ENCODE peak calls at places on chromosomes 5 and 9, in ten cellular contexts. One of them, this sample, is unnamed.

GRCh38 chr9:17597977-17598376 is 19.1 kb downstream of the SH3GL2 start:
- DNase-seq in ELF-1: no peak
- DNase-seq in progenitor cell of endocrine pancreas: no peak
- DNase-seq in ELR: no peak
- DNase-seq in SK-MEL-5: no peak
- DNase-seq in tibial nerve: no peak
- DNase-seq in cardiac septum: no peak
- DNase-seq in H54: no peak
- DNase-seq in MCF 10A: no peak
- DNase-seq in stimulated activated naive B cell treated with anti-CD40 and anti-IgM and Interleukin-4, amounts not matched to agents 10 μg/mL and 1 μg/mL and 100 μg/mL, for 72 hours: no peak
- DNase-seq in this sample: no peak

GRCh38 chr5:170746952-170747340 is 36.6 kb upstream of the GABRP start:
- DNase-seq in SK-MEL-5: no peak
- DNase-seq in progenitor cell of endocrine pancreas: no peak
- DNase-seq in ELR: no peak
- DNase-seq in MCF 10A: no peak
- DNase-seq in cardiac septum: no peak
- DNase-seq in tibial nerve: no peak
- DNase-seq in H54: no peak
- DNase-seq in stimulated activated naive B cell treated with anti-CD40 and anti-IgM and Interleukin-4, amounts not matched to agents 10 μg/mL and 1 μg/mL and 100 μg/mL, for 72 hours: no peak
- DNase-seq in ELF-1: no peak
- DNase-seq in this sample: no peak

GRCh38 chr5:94153736-94154450 is 412.5 kb upstream of the POU5F2 start:
- DNase-seq in SK-MEL-5: no peak
- DNase-seq in progenitor cell of endocrine pancreas: no peak
- DNase-seq in stimulated activated naive B cell treated with anti-CD40 and anti-IgM and Interleukin-4, amounts not matched to agents 10 μg/mL and 1 μg/mL and 100 μg/mL, for 72 hours: no peak
- DNase-seq in cardiac septum: no peak
- DNase-seq in tibial nerve: no peak
- DNase-seq in H54: no peak
- DNase-seq in MCF 10A: peak
- DNase-seq in ELR: peak
- DNase-seq in ELF-1: no peak
- DNase-seq in this sample: no peak

GRCh38 chr5:7868427-7868772 is 431 bp downstream of the FASTKD3 start:
- DNase-seq in stimulated activated naive B cell treated with anti-CD40 and anti-IgM and Interleukin-4, amounts not matched to agents 10 μg/mL and 1 μg/mL and 100 μg/mL, for 72 hours: no peak
- DNase-seq in H54: no peak
- DNase-seq in progenitor cell of endocrine pancreas: no peak
- DNase-seq in tibial nerve: no peak
- DNase-seq in ELR: no peak
- DNase-seq in MCF 10A: no peak
- DNase-seq in SK-MEL-5: no peak
- DNase-seq in ELF-1: no peak
- DNase-seq in cardiac septum: no peak
- DNase-seq in this sample: no peak

GRCh38 chr9:122949696-122950095 is 8.9 kb downstream of the RABGAP1 start:
- DNase-seq in MCF 10A: no peak
- DNase-seq in stimulated activated naive B cell treated with anti-CD40 and anti-IgM and Interleukin-4, amounts not matched to agents 10 μg/mL and 1 μg/mL and 100 μg/mL, for 72 hours: no peak
- DNase-seq in ELR: no peak
- DNase-seq in ELF-1: no peak
- DNase-seq in tibial nerve: no peak
- DNase-seq in cardiac septum: no peak
- DNase-seq in SK-MEL-5: no peak
- DNase-seq in progenitor cell of endocrine pancreas: no peak
- DNase-seq in H54: no peak
- DNase-seq in this sample: no peak

GRCh38 chr9:112861638-112862555 is 28.8 kb downstream of the SLC46A2 start:
- DNase-seq in progenitor cell of endocrine pancreas: no peak
- DNase-seq in stimulated activated naive B cell treated with anti-CD40 and anti-IgM and Interleukin-4, amounts not matched to agents 10 μg/mL and 1 μg/mL and 100 μg/mL, for 72 hours: no peak
- DNase-seq in H54: no peak
- DNase-seq in MCF 10A: peak
- DNase-seq in ELR: peak
- DNase-seq in tibial nerve: peak
- DNase-seq in cardiac septum: peak
- DNase-seq in ELF-1: no peak
- DNase-seq in SK-MEL-5: no peak
- DNase-seq in this sample: no peak

GRCh38 chr5:39526914-39527477 is 102.2 kb upstream of the DAB2 start:
- DNase-seq in ELR: no peak
- DNase-seq in MCF 10A: no peak
- DNase-seq in SK-MEL-5: no peak
- DNase-seq in stimulated activated naive B cell treated with anti-CD40 and anti-IgM and Interleukin-4, amounts not matched to agents 10 μg/mL and 1 μg/mL and 100 μg/mL, for 72 hours: no peak
- DNase-seq in H54: no peak
- DNase-seq in ELF-1: peak
- DNase-seq in tibial nerve: no peak
- DNase-seq in progenitor cell of endocrine pancreas: no peak
- DNase-seq in cardiac septum: no peak
- DNase-seq in this sample: no peak

GRCh38 chr5:143606043-143606752 is 202.7 kb upstream of the NR3C1 start:
- DNase-seq in SK-MEL-5: no peak
- DNase-seq in H54: peak
- DNase-seq in progenitor cell of endocrine pancreas: no peak
- DNase-seq in ELF-1: no peak
- DNase-seq in ELR: peak
- DNase-seq in tibial nerve: no peak
- DNase-seq in stimulated activated naive B cell treated with anti-CD40 and anti-IgM and Interleukin-4, amounts not matched to agents 10 μg/mL and 1 μg/mL and 100 μg/mL, for 72 hours: no peak
- DNase-seq in cardiac septum: no peak
- DNase-seq in MCF 10A: no peak
- DNase-seq in this sample: peak

GRCh38 chr9:6355728-6356127 is 27.6 kb downstream of the TPD52L3 start:
- DNase-seq in cardiac septum: no peak
- DNase-seq in stimulated activated naive B cell treated with anti-CD40 and anti-IgM and Interleukin-4, amounts not matched to agents 10 μg/mL and 1 μg/mL and 100 μg/mL, for 72 hours: no peak
- DNase-seq in ELR: peak
- DNase-seq in ELF-1: no peak
- DNase-seq in H54: peak
- DNase-seq in SK-MEL-5: no peak
- DNase-seq in tibial nerve: no peak
- DNase-seq in MCF 10A: peak
- DNase-seq in progenitor cell of endocrine pancreas: no peak
- DNase-seq in this sample: peak

GRCh38 chr9:35048521-35048920 is 23.9 kb downstream of the VCP start:
- DNase-seq in ELR: no peak
- DNase-seq in cardiac septum: no peak
- DNase-seq in tibial nerve: no peak
- DNase-seq in H54: no peak
- DNase-seq in progenitor cell of endocrine pancreas: no peak
- DNase-seq in stimulated activated naive B cell treated with anti-CD40 and anti-IgM and Interleukin-4, amounts not matched to agents 10 μg/mL and 1 μg/mL and 100 μg/mL, for 72 hours: no peak
- DNase-seq in MCF 10A: no peak
- DNase-seq in ELF-1: no peak
- DNase-seq in SK-MEL-5: no peak
- DNase-seq in this sample: no peak

GRCh38 chr5:2200261-2200965 is 317.7 kb upstream of the IRX4 start:
- DNase-seq in ELR: no peak
- DNase-seq in ELF-1: peak
- DNase-seq in progenitor cell of endocrine pancreas: no peak
- DNase-seq in MCF 10A: no peak
- DNase-seq in stimulated activated naive B cell treated with anti-CD40 and anti-IgM and Interleukin-4, amounts not matched to agents 10 μg/mL and 1 μg/mL and 100 μg/mL, for 72 hours: no peak
- DNase-seq in H54: no peak
- DNase-seq in tibial nerve: no peak
- DNase-seq in cardiac septum: no peak
- DNase-seq in SK-MEL-5: no peak
- DNase-seq in this sample: no peak

GRCh38 chr5:1515921-1516571 is 7.7 kb downstream of the LPCAT1 start:
- DNase-seq in SK-MEL-5: no peak
- DNase-seq in progenitor cell of endocrine pancreas: peak
- DNase-seq in ELR: peak
- DNase-seq in H54: peak
- DNase-seq in tibial nerve: no peak
- DNase-seq in ELF-1: peak
- DNase-seq in stimulated activated naive B cell treated with anti-CD40 and anti-IgM and Interleukin-4, amounts not matched to agents 10 μg/mL and 1 μg/mL and 100 μg/mL, for 72 hours: no peak
- DNase-seq in MCF 10A: peak
- DNase-seq in cardiac septum: peak
- DNase-seq in this sample: no peak

GRCh38 chr9:136013524-136014034 is 52.4 kb upstream of the UBAC1 start:
- DNase-seq in cardiac septum: no peak
- DNase-seq in SK-MEL-5: no peak
- DNase-seq in H54: no peak
- DNase-seq in tibial nerve: no peak
- DNase-seq in stimulated activated naive B cell treated with anti-CD40 and anti-IgM and Interleukin-4, amounts not matched to agents 10 μg/mL and 1 μg/mL and 100 μg/mL, for 72 hours: no peak
- DNase-seq in MCF 10A: no peak
- DNase-seq in progenitor cell of endocrine pancreas: no peak
- DNase-seq in ELF-1: no peak
- DNase-seq in ELR: no peak
- DNase-seq in this sample: no peak

GRCh38 chr5:185095-186070 is 5.9 kb upstream of the LRRC14B start:
- DNase-seq in cardiac septum: no peak
- DNase-seq in MCF 10A: no peak
- DNase-seq in tibial nerve: no peak
- DNase-seq in progenitor cell of endocrine pancreas: no peak
- DNase-seq in ELF-1: no peak
- DNase-seq in ELR: no peak
- DNase-seq in stimulated activated naive B cell treated with anti-CD40 and anti-IgM and Interleukin-4, amounts not matched to agents 10 μg/mL and 1 μg/mL and 100 μg/mL, for 72 hours: no peak
- DNase-seq in H54: no peak
- DNase-seq in SK-MEL-5: no peak
- DNase-seq in this sample: no peak

GRCh38 chr9:116329470-116329869 is 175.9 kb downstream of the PAPPA start:
- DNase-seq in MCF 10A: no peak
- DNase-seq in ELR: no peak
- DNase-seq in H54: no peak
- DNase-seq in stimulated activated naive B cell treated with anti-CD40 and anti-IgM and Interleukin-4, amounts not matched to agents 10 μg/mL and 1 μg/mL and 100 μg/mL, for 72 hours: no peak
- DNase-seq in cardiac septum: no peak
- DNase-seq in ELF-1: no peak
- DNase-seq in SK-MEL-5: no peak
- DNase-seq in progenitor cell of endocrine pancreas: no peak
- DNase-seq in tibial nerve: no peak
- DNase-seq in this sample: no peak

GRCh38 chr5:130624805-130625204 is 540.3 kb downstream of the HINT1 start:
- DNase-seq in stimulated activated naive B cell treated with anti-CD40 and anti-IgM and Interleukin-4, amounts not matched to agents 10 μg/mL and 1 μg/mL and 100 μg/mL, for 72 hours: no peak
- DNase-seq in MCF 10A: no peak
- DNase-seq in ELR: no peak
- DNase-seq in cardiac septum: no peak
- DNase-seq in ELF-1: no peak
- DNase-seq in tibial nerve: no peak
- DNase-seq in progenitor cell of endocrine pancreas: no peak
- DNase-seq in SK-MEL-5: no peak
- DNase-seq in H54: no peak
- DNase-seq in this sample: no peak

GRCh38 chr9:129610473-129611301 is 10.2 kb downstream of the C9orf50 start:
- DNase-seq in H54: peak
- DNase-seq in tibial nerve: peak
- DNase-seq in cardiac septum: peak
- DNase-seq in ELR: peak
- DNase-seq in progenitor cell of endocrine pancreas: peak
- DNase-seq in stimulated activated naive B cell treated with anti-CD40 and anti-IgM and Interleukin-4, amounts not matched to agents 10 μg/mL and 1 μg/mL and 100 μg/mL, for 72 hours: peak
- DNase-seq in SK-MEL-5: peak
- DNase-seq in ELF-1: peak
- DNase-seq in MCF 10A: peak
- DNase-seq in this sample: peak

GRCh38 chr5:111254613-111255012 is 30.4 kb downstream of the CAMK4 start:
- DNase-seq in tibial nerve: no peak
- DNase-seq in stimulated activated naive B cell treated with anti-CD40 and anti-IgM and Interleukin-4, amounts not matched to agents 10 μg/mL and 1 μg/mL and 100 μg/mL, for 72 hours: peak
- DNase-seq in ELF-1: no peak
- DNase-seq in progenitor cell of endocrine pancreas: no peak
- DNase-seq in SK-MEL-5: peak
- DNase-seq in cardiac septum: no peak
- DNase-seq in H54: no peak
- DNase-seq in MCF 10A: no peak
- DNase-seq in ELR: no peak
- DNase-seq in this sample: peak

GRCh38 chr5:57492632-57493031 is 10.0 kb upstream of the ACTBL2 start:
- DNase-seq in cardiac septum: no peak
- DNase-seq in SK-MEL-5: no peak
- DNase-seq in ELR: no peak
- DNase-seq in tibial nerve: no peak
- DNase-seq in stimulated activated naive B cell treated with anti-CD40 and anti-IgM and Interleukin-4, amounts not matched to agents 10 μg/mL and 1 μg/mL and 100 μg/mL, for 72 hours: no peak
- DNase-seq in MCF 10A: no peak
- DNase-seq in progenitor cell of endocrine pancreas: no peak
- DNase-seq in ELF-1: no peak
- DNase-seq in H54: no peak
- DNase-seq in this sample: no peak

GRCh38 chr9:92312887-92313623 is 12.1 kb downstream of the NOL8 start:
- DNase-seq in stimulated activated naive B cell treated with anti-CD40 and anti-IgM and Interleukin-4, amounts not matched to agents 10 μg/mL and 1 μg/mL and 100 μg/mL, for 72 hours: no peak
- DNase-seq in ELF-1: no peak
- DNase-seq in progenitor cell of endocrine pancreas: no peak
- DNase-seq in cardiac septum: no peak
- DNase-seq in ELR: no peak
- DNase-seq in SK-MEL-5: no peak
- DNase-seq in MCF 10A: peak
- DNase-seq in H54: no peak
- DNase-seq in tibial nerve: no peak
- DNase-seq in this sample: no peak

GRCh38 chr9:138049085-138049778 is 171.7 kb downstream of the CACNA1B start:
- DNase-seq in progenitor cell of endocrine pancreas: no peak
- DNase-seq in ELF-1: no peak
- DNase-seq in SK-MEL-5: no peak
- DNase-seq in ELR: no peak
- DNase-seq in cardiac septum: peak
- DNase-seq in tibial nerve: no peak
- DNase-seq in H54: no peak
- DNase-seq in stimulated activated naive B cell treated with anti-CD40 and anti-IgM and Interleukin-4, amounts not matched to agents 10 μg/mL and 1 μg/mL and 100 μg/mL, for 72 hours: no peak
- DNase-seq in MCF 10A: no peak
- DNase-seq in this sample: no peak

GRCh38 chr9:27787941-27788340 is 214.7 kb upstream of the C9orf72 start:
- DNase-seq in tibial nerve: no peak
- DNase-seq in cardiac septum: no peak
- DNase-seq in SK-MEL-5: peak
- DNase-seq in progenitor cell of endocrine pancreas: no peak
- DNase-seq in MCF 10A: no peak
- DNase-seq in H54: no peak
- DNase-seq in ELF-1: peak
- DNase-seq in ELR: no peak
- DNase-seq in stimulated activated naive B cell treated with anti-CD40 and anti-IgM and Interleukin-4, amounts not matched to agents 10 μg/mL and 1 μg/mL and 100 μg/mL, for 72 hours: no peak
- DNase-seq in this sample: no peak

GRCh38 chr5:171714286-171714685 is 71.3 kb upstream of the SMIM23 start:
- DNase-seq in stimulated activated naive B cell treated with anti-CD40 and anti-IgM and Interleukin-4, amounts not matched to agents 10 μg/mL and 1 μg/mL and 100 μg/mL, for 72 hours: no peak
- DNase-seq in tibial nerve: no peak
- DNase-seq in cardiac septum: no peak
- DNase-seq in ELR: no peak
- DNase-seq in progenitor cell of endocrine pancreas: peak
- DNase-seq in MCF 10A: no peak
- DNase-seq in ELF-1: no peak
- DNase-seq in H54: no peak
- DNase-seq in SK-MEL-5: no peak
- DNase-seq in this sample: no peak

GRCh38 chr9:72322259-72322658 is 42.7 kb downstream of the ZFAND5 start:
- DNase-seq in ELF-1: no peak
- DNase-seq in MCF 10A: no peak
- DNase-seq in H54: no peak
- DNase-seq in ELR: no peak
- DNase-seq in SK-MEL-5: no peak
- DNase-seq in tibial nerve: no peak
- DNase-seq in progenitor cell of endocrine pancreas: no peak
- DNase-seq in cardiac septum: no peak
- DNase-seq in stimulated activated naive B cell treated with anti-CD40 and anti-IgM and Interleukin-4, amounts not matched to agents 10 μg/mL and 1 μg/mL and 100 μg/mL, for 72 hours: no peak
- DNase-seq in this sample: no peak